ENCODE peak calls at places on chromosomes 13 and 19, in four cellular contexts. H, Y, F and T are unnamed samples.

GRCh38 chr19:56253737-56254136 is 18.8 kb upstream of the EDDM13 start:
- DNase-seq in H (peak; percentile 82), Y (no peak), F (no peak), T (no peak)

GRCh38 chr19:7963566-7963965 is 20.1 kb upstream of the TIMM44 start:
- DNase-seq in H (no peak), Y (no peak), F (no peak), T (no peak)

GRCh38 chr19:39974377-39975155 is 3.6 kb downstream of the PSMC4 start:
- DNase-seq in H (no peak), Y (no peak), F (no peak), T (no peak)

GRCh38 chr13:109789262-109789661 is 2.9 kb upstream of the IRS2 start:
- DNase-seq in H (no peak), Y (no peak), F (no peak), T (no peak)

GRCh38 chr13:55553736-55554135 is 1587.0 kb upstream of the PRR20A start:
- DNase-seq in H (no peak), Y (no peak), F (no peak), T (no peak)

GRCh38 chr13:97068146-97068545 is 73.9 kb upstream of the OXGR1 start:
- DNase-seq in H (peak; percentile 90), Y (no peak), F (no peak), T (no peak)

GRCh38 chr13:99847318-99847750 is 124.2 kb downstream of the ZIC5 start:
- DNase-seq in H (no peak), Y (no peak), F (no peak), T (no peak)

GRCh38 chr13:48236528-48237353 is 3.7 kb downstream of the ITM2B start:
- DNase-seq in H (peak; percentile 84), Y (no peak), F (no peak), T (no peak)

GRCh38 chr13:59120297-59120843 is 1043.4 kb downstream of the DIAPH3 start:
- DNase-seq in H (no peak), Y (no peak), F (no peak), T (no peak)

GRCh38 chr19:28705008-28705407 is 507.9 kb downstream of the UQCRFS1 start:
- DNase-seq in H (peak; percentile 94), Y (no peak), F (no peak), T (no peak)

GRCh38 chr13:109989686-109990085 is 203.3 kb upstream of the IRS2 start:
- DNase-seq in H (peak; percentile 59), Y (no peak), F (no peak), T (no peak)

GRCh38 chr19:664913-665443 is 2.0 kb upstream of the RNF126 start:
- DNase-seq in H (peak; percentile 81), Y (peak; percentile 73), F (peak; percentile 97), T (peak; percentile 88)

GRCh38 chr19:674282-675151 is 1.7 kb upstream of the FSTL3 start:
- DNase-seq in H (no peak), Y (no peak), F (no peak), T (no peak)

GRCh38 chr19:676007-676342 is 217 bp upstream of the FSTL3 start:
- DNase-seq in H (no peak), Y (no peak), F (no peak), T (no peak)

GRCh38 chr19:676343-677105 is at the start of gene FSTL3:
- DNase-seq in H (no peak), Y (no peak), F (peak; percentile 54), T (no peak)

DNA sequence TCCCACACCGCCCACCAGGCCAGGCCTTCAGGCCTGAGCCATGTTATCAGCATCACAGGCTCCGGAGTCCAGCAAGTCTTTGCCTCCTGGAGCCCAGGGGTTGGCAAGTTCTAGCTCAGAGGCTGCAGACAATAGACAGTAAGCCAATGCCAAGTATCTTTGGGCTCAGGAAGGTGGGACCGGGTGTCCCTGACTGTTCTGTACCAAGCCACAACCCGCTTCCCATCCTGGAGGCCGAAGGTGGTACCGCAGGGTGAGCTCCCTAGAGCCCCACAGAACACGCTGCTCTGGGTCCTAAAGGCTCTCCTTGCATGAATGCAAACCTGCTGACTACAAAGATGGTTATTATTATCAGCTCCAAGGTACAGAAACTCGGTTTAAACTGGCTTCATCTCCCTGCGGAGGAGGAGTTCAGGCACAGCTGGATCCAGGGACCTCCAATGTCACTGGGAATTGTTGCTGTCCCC is 5.5 kb upstream of the FSTL3 start:
- DNase-seq in H (no peak), Y (no peak), F (no peak), T (no peak)
- TF ChIP-seq CTCF in H (peak; percentile 9), Y (no peak), F (no peak), T (peak; percentile 17)

GRCh38 chr13:79779761-79780160 is 298.8 kb downstream of the NDFIP2 start:
- DNase-seq in H (peak; percentile 46), Y (no peak), F (no peak), T (no peak)
- TF ChIP-seq CTCF in H (no peak), Y (no peak), F (no peak), T (no peak)

GRCh38 chr13:30862707-30863106 is 43.4 kb upstream of the MEDAG start:
- DNase-seq in H (peak; percentile 49), Y (no peak), F (peak; percentile 28), T (no peak)
- TF ChIP-seq CTCF in H (peak; percentile 20), Y (no peak), F (no peak), T (peak; percentile 14)

GRCh38 chr13:20090349-20090748 is 70.5 kb downstream of the GJA3 start:
- DNase-seq in H (no peak), Y (no peak), F (no peak), T (no peak)
- TF ChIP-seq CTCF in H (peak; percentile 12), Y (peak; percentile 28), F (no peak), T (no peak)

DNA sequence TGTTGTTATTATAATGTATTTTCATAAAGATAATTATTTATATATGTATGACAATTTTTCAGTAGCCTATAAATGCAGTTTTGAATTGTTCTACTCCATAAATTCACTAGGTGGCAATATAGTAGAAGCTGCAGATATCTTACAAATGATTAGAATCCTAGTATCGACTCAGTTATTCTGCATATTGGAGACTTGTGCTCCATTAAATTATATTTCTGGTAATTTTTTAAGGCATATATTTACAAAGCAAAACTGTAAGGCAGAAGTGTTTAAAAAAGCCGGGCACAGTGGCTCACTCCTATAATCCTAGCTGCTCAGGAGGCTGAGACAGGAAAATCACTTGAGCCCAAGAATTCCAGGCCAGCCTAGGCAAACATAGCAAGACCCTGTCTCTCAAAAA is 58.7 kb downstream of the DPY19L3 start:
- DNase-seq in H (peak; percentile 50), Y (no peak), F (no peak), T (no peak)
- TF ChIP-seq CTCF in H (peak; percentile 51), Y (peak; percentile 48), F (no peak), T (peak; percentile 32)

GRCh38 chr19:2201473-2202148 is 34.5 kb downstream of the PLEKHJ1 start:
- DNase-seq in H (no peak), Y (no peak), F (no peak), T (no peak)

GRCh38 chr19:2197270-2197669 is 33.5 kb downstream of the DOT1L start:
- DNase-seq in H (no peak), Y (no peak), F (no peak), T (no peak)

GRCh38 chr19:2198317-2198716 is 34.6 kb downstream of the DOT1L start:
- DNase-seq in H (no peak), Y (no peak), F (no peak), T (no peak)

GRCh38 chr19:2199861-2200623 is 36.1 kb downstream of the PLEKHJ1 start:
- DNase-seq in H (no peak), Y (no peak), F (no peak), T (no peak)

GRCh38 chr19:2199215-2199614 is 35.5 kb downstream of the DOT1L start:
- DNase-seq in H (no peak), Y (no peak), F (peak; percentile 55), T (no peak)
- TF ChIP-seq CTCF in H (peak; percentile 50), Y (no peak), F (peak; percentile 54), T (peak; percentile 47)

GRCh38 chr13:52450793-52451116 is 321 bp upstream of the VPS36 start:
- DNase-seq in H (no peak), Y (no peak), F (no peak), T (no peak)
- TF ChIP-seq CTCF in H (no peak), Y (peak; percentile 57), F (peak; percentile 13), T (no peak)